ENCODE peak calls at places on chromosome X, in nine cellular contexts. One of them, this sample, is unnamed.
A peak's percentile ranks its signal among the peaks of the same experiment; 100 is the strongest.

GRCh38 chrX:118507766-118508165 is 12.2 kb downstream of the DOCK11 start:
- DNase-seq in mesendoderm: no peak
- DNase-seq in T-helper 17 cell: no peak
- DNase-seq in Caki2: peak; percentile 27
- DNase-seq in WTC11: no peak
- DNase-seq in NCI-H1417 treated with DMSO at 0.1 percent for 48 hours: no peak
- DNase-seq in IMR-90: no peak
- DNase-seq in sigmoid colon: no peak
- DNase-seq in OCI-LY7: no peak
- DNase-seq in this sample: no peak

GRCh38 chrX:16839224-16839851 is 30.8 kb downstream of the RBBP7 start:
- DNase-seq in sigmoid colon: no peak
- DNase-seq in IMR-90: no peak
- DNase-seq in Caki2: no peak
- DNase-seq in WTC11: no peak
- DNase-seq in mesendoderm: peak; percentile 14
- DNase-seq in NCI-H1417 treated with DMSO at 0.1 percent for 48 hours: no peak
- DNase-seq in T-helper 17 cell: no peak
- DNase-seq in OCI-LY7: no peak
- DNase-seq in this sample: no peak

GRCh38 chrX:72620550-72621145 is 48.0 kb upstream of the HDAC8 start:
- DNase-seq in OCI-LY7: no peak
- DNase-seq in NCI-H1417 treated with DMSO at 0.1 percent for 48 hours: no peak
- DNase-seq in Caki2: peak; percentile 67
- DNase-seq in IMR-90: peak; percentile 89
- DNase-seq in sigmoid colon: peak; percentile 63
- DNase-seq in T-helper 17 cell: no peak
- DNase-seq in WTC11: no peak
- DNase-seq in mesendoderm: no peak
- DNase-seq in this sample: no peak

GRCh38 chrX:37905436-37906147 is 58.2 kb upstream of the DYNLT3 start:
- DNase-seq in IMR-90: peak; percentile 30
- DNase-seq in WTC11: peak; percentile 53
- DNase-seq in NCI-H1417 treated with DMSO at 0.1 percent for 48 hours: no peak
- DNase-seq in Caki2: no peak
- DNase-seq in T-helper 17 cell: no peak
- DNase-seq in OCI-LY7: no peak
- DNase-seq in mesendoderm: peak; percentile 91
- DNase-seq in sigmoid colon: no peak
- DNase-seq in this sample: peak; percentile 17

GRCh38 chrX:108309144-108309543 is 129.1 kb downstream of the COL4A6 start:
- DNase-seq in WTC11: no peak
- DNase-seq in NCI-H1417 treated with DMSO at 0.1 percent for 48 hours: no peak
- DNase-seq in mesendoderm: peak; percentile 65
- DNase-seq in sigmoid colon: no peak
- DNase-seq in T-helper 17 cell: no peak
- DNase-seq in Caki2: no peak
- DNase-seq in OCI-LY7: no peak
- DNase-seq in IMR-90: peak; percentile 79
- DNase-seq in this sample: no peak

GRCh38 chrX:108699368-108699767 is 37.0 kb downstream of the IRS4 start:
- DNase-seq in WTC11: no peak
- DNase-seq in IMR-90: peak; percentile 14
- DNase-seq in Caki2: peak; percentile 14
- DNase-seq in sigmoid colon: no peak
- DNase-seq in mesendoderm: peak; percentile 54
- DNase-seq in NCI-H1417 treated with DMSO at 0.1 percent for 48 hours: no peak
- DNase-seq in OCI-LY7: peak; percentile 7
- DNase-seq in T-helper 17 cell: no peak
- DNase-seq in this sample: peak; percentile 12

GRCh38 chrX:44996282-44996681 is 123.3 kb downstream of the KDM6A start:
- DNase-seq in IMR-90: no peak
- DNase-seq in T-helper 17 cell: no peak
- DNase-seq in Caki2: no peak
- DNase-seq in sigmoid colon: no peak
- DNase-seq in mesendoderm: no peak
- DNase-seq in WTC11: no peak
- DNase-seq in OCI-LY7: no peak
- DNase-seq in NCI-H1417 treated with DMSO at 0.1 percent for 48 hours: no peak
- DNase-seq in this sample: peak; percentile 23

GRCh38 chrX:33183366-33183765 is 28.0 kb downstream of the DMD start:
- DNase-seq in T-helper 17 cell: no peak
- DNase-seq in OCI-LY7: peak; percentile 94
- DNase-seq in WTC11: no peak
- DNase-seq in IMR-90: peak; percentile 82
- DNase-seq in sigmoid colon: peak; percentile 73
- DNase-seq in NCI-H1417 treated with DMSO at 0.1 percent for 48 hours: no peak
- DNase-seq in Caki2: no peak
- DNase-seq in mesendoderm: peak; percentile 51
- DNase-seq in this sample: no peak

GRCh38 chrX:150543230-150544155 is 24.9 kb upstream of the MTM1 start:
- DNase-seq in NCI-H1417 treated with DMSO at 0.1 percent for 48 hours: no peak
- DNase-seq in WTC11: no peak
- DNase-seq in mesendoderm: no peak
- DNase-seq in Caki2: peak; percentile 23
- DNase-seq in OCI-LY7: no peak
- DNase-seq in T-helper 17 cell: no peak
- DNase-seq in IMR-90: no peak
- DNase-seq in sigmoid colon: no peak
- DNase-seq in this sample: peak; percentile 60

GRCh38 chrX:39238017-39238416 is 436.8 kb downstream of the MID1IP1 start:
- DNase-seq in WTC11: no peak
- DNase-seq in sigmoid colon: no peak
- DNase-seq in OCI-LY7: no peak
- DNase-seq in NCI-H1417 treated with DMSO at 0.1 percent for 48 hours: no peak
- DNase-seq in mesendoderm: no peak
- DNase-seq in IMR-90: no peak
- DNase-seq in Caki2: no peak
- DNase-seq in T-helper 17 cell: no peak
- DNase-seq in this sample: no peak

GRCh38 chrX:154436597-154437397 is at the start of gene GDI1:
- DNase-seq in T-helper 17 cell: peak; percentile 58
- DNase-seq in WTC11: peak; percentile 53
- DNase-seq in NCI-H1417 treated with DMSO at 0.1 percent for 48 hours: no peak
- DNase-seq in IMR-90: peak; percentile 22
- DNase-seq in OCI-LY7: peak; percentile 67
- DNase-seq in mesendoderm: peak; percentile 60
- DNase-seq in sigmoid colon: peak; percentile 82
- DNase-seq in Caki2: peak; percentile 57
- DNase-seq in this sample: peak; percentile 75